ENCODE peak calls at places on chromosomes 4 and X, in nine cellular contexts. One of them, this sample, is unnamed.

GRCh38 chr4:87973283-87974169 is 2.0 kb upstream of the SPP1 start:
- DNase-seq in spleen: peak; percentile 66
- DNase-seq in fibroblast of lung: peak; percentile 95
- DNase-seq in upper lobe of right lung: no peak
- DNase-seq in kidney epithelial cell: peak; percentile 72
- DNase-seq in CD4-positive, alpha-beta T cell: no peak
- DNase-seq in fibroblast of the aortic adventitia: peak; percentile 77
- DNase-seq in suprapubic skin: no peak
- DNase-seq in endothelial cell of umbilical vein: peak; percentile 78
- DNase-seq in this sample: peak; percentile 43

GRCh38 chr4:104615926-104616325 is 121.2 kb upstream of the CXXC4 start:
- DNase-seq in fibroblast of the aortic adventitia: no peak
- DNase-seq in endothelial cell of umbilical vein: no peak
- DNase-seq in kidney epithelial cell: no peak
- DNase-seq in spleen: no peak
- DNase-seq in fibroblast of lung: no peak
- DNase-seq in upper lobe of right lung: no peak
- DNase-seq in CD4-positive, alpha-beta T cell: no peak
- DNase-seq in suprapubic skin: no peak
- DNase-seq in this sample: no peak

GRCh38 chr4:82893942-82894341 is 3.0 kb upstream of the SEC31A start:
- DNase-seq in kidney epithelial cell: no peak
- DNase-seq in endothelial cell of umbilical vein: no peak
- DNase-seq in upper lobe of right lung: no peak
- DNase-seq in fibroblast of the aortic adventitia: peak; percentile 39
- DNase-seq in CD4-positive, alpha-beta T cell: no peak
- DNase-seq in fibroblast of lung: no peak
- DNase-seq in spleen: no peak
- DNase-seq in suprapubic skin: no peak
- DNase-seq in this sample: no peak

GRCh38 chrX:9337056-9337455 is 127.8 kb upstream of the TBL1X start:
- DNase-seq in fibroblast of the aortic adventitia: peak; percentile 77
- DNase-seq in kidney epithelial cell: no peak
- DNase-seq in suprapubic skin: no peak
- DNase-seq in upper lobe of right lung: no peak
- DNase-seq in endothelial cell of umbilical vein: peak; percentile 19
- DNase-seq in fibroblast of lung: peak; percentile 62
- DNase-seq in spleen: no peak
- DNase-seq in CD4-positive, alpha-beta T cell: no peak
- DNase-seq in this sample: no peak

GRCh38 chrX:65034292-65034640 is 58.0 kb upstream of the ZC4H2 start:
- DNase-seq in kidney epithelial cell: no peak
- DNase-seq in fibroblast of the aortic adventitia: no peak
- DNase-seq in fibroblast of lung: no peak
- DNase-seq in endothelial cell of umbilical vein: no peak
- DNase-seq in CD4-positive, alpha-beta T cell: no peak
- DNase-seq in upper lobe of right lung: no peak
- DNase-seq in spleen: no peak
- DNase-seq in suprapubic skin: no peak
- DNase-seq in this sample: no peak

GRCh38 chr4:173168396-173169177 is at the start of gene GALNT7:
- DNase-seq in kidney epithelial cell: no peak
- DNase-seq in fibroblast of the aortic adventitia: peak; percentile 37
- DNase-seq in endothelial cell of umbilical vein: peak; percentile 61
- DNase-seq in CD4-positive, alpha-beta T cell: peak; percentile 46
- DNase-seq in suprapubic skin: peak; percentile 87
- DNase-seq in upper lobe of right lung: peak; percentile 89
- DNase-seq in spleen: peak; percentile 94
- DNase-seq in fibroblast of lung: peak; percentile 71
- DNase-seq in this sample: peak; percentile 86

GRCh38 chr4:25743971-25744370 is 88.3 kb downstream of the SLC34A2 start:
- DNase-seq in suprapubic skin: no peak
- DNase-seq in spleen: no peak
- DNase-seq in CD4-positive, alpha-beta T cell: no peak
- DNase-seq in fibroblast of lung: no peak
- DNase-seq in upper lobe of right lung: no peak
- DNase-seq in fibroblast of the aortic adventitia: peak; percentile 4
- DNase-seq in endothelial cell of umbilical vein: no peak
- DNase-seq in kidney epithelial cell: no peak
- DNase-seq in this sample: no peak

GRCh38 chrX:23373129-23373804 is 38.6 kb downstream of the PTCHD1 start:
- DNase-seq in endothelial cell of umbilical vein: no peak
- DNase-seq in kidney epithelial cell: peak; percentile 45
- DNase-seq in spleen: no peak
- DNase-seq in fibroblast of the aortic adventitia: peak; percentile 62
- DNase-seq in fibroblast of lung: peak; percentile 88
- DNase-seq in upper lobe of right lung: no peak
- DNase-seq in suprapubic skin: no peak
- DNase-seq in CD4-positive, alpha-beta T cell: no peak
- DNase-seq in this sample: no peak

GRCh38 chr4:71222661-71223060 is 116.2 kb upstream of the SLC4A4 start:
- DNase-seq in spleen: no peak
- DNase-seq in fibroblast of the aortic adventitia: no peak
- DNase-seq in endothelial cell of umbilical vein: no peak
- DNase-seq in CD4-positive, alpha-beta T cell: no peak
- DNase-seq in kidney epithelial cell: no peak
- DNase-seq in upper lobe of right lung: no peak
- DNase-seq in suprapubic skin: no peak
- DNase-seq in fibroblast of lung: peak; percentile 47
- DNase-seq in this sample: no peak

GRCh38 chr4:130808492-130808891 is 1712.5 kb downstream of the C4orf33 start:
- DNase-seq in suprapubic skin: no peak
- DNase-seq in fibroblast of the aortic adventitia: peak; percentile 5
- DNase-seq in kidney epithelial cell: no peak
- DNase-seq in CD4-positive, alpha-beta T cell: no peak
- DNase-seq in spleen: no peak
- DNase-seq in upper lobe of right lung: no peak
- DNase-seq in fibroblast of lung: peak; percentile 1
- DNase-seq in endothelial cell of umbilical vein: peak; percentile 41
- DNase-seq in this sample: no peak

GRCh38 chrX:38305971-38306370 is 21.3 kb downstream of the RPGR start:
- DNase-seq in CD4-positive, alpha-beta T cell: no peak
- DNase-seq in fibroblast of the aortic adventitia: no peak
- DNase-seq in suprapubic skin: no peak
- DNase-seq in endothelial cell of umbilical vein: peak; percentile 90
- DNase-seq in spleen: no peak
- DNase-seq in kidney epithelial cell: no peak
- DNase-seq in upper lobe of right lung: no peak
- DNase-seq in fibroblast of lung: no peak
- DNase-seq in this sample: no peak

GRCh38 chr4:140049024-140049923 is 104.7 kb downstream of the MAML3 start:
- DNase-seq in fibroblast of the aortic adventitia: peak; percentile 33
- DNase-seq in endothelial cell of umbilical vein: peak; percentile 85
- DNase-seq in kidney epithelial cell: no peak
- DNase-seq in CD4-positive, alpha-beta T cell: peak; percentile 29
- DNase-seq in upper lobe of right lung: peak; percentile 65
- DNase-seq in fibroblast of lung: peak; percentile 70
- DNase-seq in spleen: peak; percentile 80
- DNase-seq in suprapubic skin: no peak
- DNase-seq in this sample: peak; percentile 59

GRCh38 chr4:140047781-140048180 is 106.2 kb downstream of the MAML3 start:
- DNase-seq in spleen: no peak
- DNase-seq in fibroblast of lung: no peak
- DNase-seq in kidney epithelial cell: no peak
- DNase-seq in endothelial cell of umbilical vein: peak; percentile 69
- DNase-seq in fibroblast of the aortic adventitia: no peak
- DNase-seq in CD4-positive, alpha-beta T cell: no peak
- DNase-seq in suprapubic skin: no peak
- DNase-seq in upper lobe of right lung: no peak
- DNase-seq in this sample: no peak

GRCh38 chr4:140048419-140049022 is 105.5 kb downstream of the MAML3 start:
- DNase-seq in suprapubic skin: no peak
- DNase-seq in kidney epithelial cell: no peak
- DNase-seq in CD4-positive, alpha-beta T cell: no peak
- DNase-seq in spleen: no peak
- DNase-seq in fibroblast of lung: no peak
- DNase-seq in upper lobe of right lung: no peak
- DNase-seq in endothelial cell of umbilical vein: peak; percentile 50
- DNase-seq in fibroblast of the aortic adventitia: no peak
- DNase-seq in this sample: no peak

GRCh38 chr4:140052050-140052449 is 101.9 kb downstream of the MAML3 start:
- DNase-seq in kidney epithelial cell: no peak
- DNase-seq in spleen: no peak
- DNase-seq in fibroblast of the aortic adventitia: peak; percentile 57
- DNase-seq in fibroblast of lung: peak; percentile 39
- DNase-seq in suprapubic skin: no peak
- DNase-seq in upper lobe of right lung: peak; percentile 70
- DNase-seq in endothelial cell of umbilical vein: peak; percentile 70
- DNase-seq in CD4-positive, alpha-beta T cell: peak; percentile 27
- DNase-seq in this sample: peak; percentile 48

DNA sequence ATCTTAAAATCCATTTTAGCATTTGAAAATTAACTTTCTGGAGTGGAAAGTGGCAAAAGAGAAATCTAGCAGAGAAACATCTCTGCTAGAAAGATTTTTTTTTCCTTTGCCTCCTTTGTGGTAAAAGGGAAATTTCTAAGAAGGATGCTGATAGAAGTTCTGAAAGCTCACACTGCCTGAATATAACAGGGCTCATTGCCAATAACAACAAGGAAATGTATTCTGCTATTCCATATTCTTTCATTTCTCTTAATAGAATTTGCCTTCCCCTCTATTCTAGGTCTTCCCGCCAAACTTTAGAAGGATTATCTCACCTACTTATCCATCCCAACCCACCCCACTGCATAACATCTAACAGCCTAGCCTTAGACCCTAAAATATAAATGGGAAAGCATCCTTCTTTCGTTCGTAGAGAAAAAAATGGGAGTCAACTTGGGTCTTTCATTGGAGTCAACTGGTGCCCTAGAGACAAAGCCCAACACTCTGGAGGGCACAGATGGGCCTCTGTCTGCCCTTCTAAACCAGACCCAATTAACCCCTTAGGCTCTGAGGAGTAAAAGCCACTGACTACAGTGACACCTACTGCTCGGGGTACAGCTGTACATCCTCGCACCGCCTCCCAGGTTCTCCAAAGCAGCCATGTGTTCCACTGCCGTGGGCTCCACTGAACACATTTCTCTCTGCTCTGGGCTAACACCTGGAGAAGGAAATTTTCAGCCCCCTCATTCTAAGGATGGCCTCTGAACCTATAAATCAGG is 103.9 kb downstream of the MAML3 start:
- DNase-seq in spleen: no peak
- DNase-seq in CD4-positive, alpha-beta T cell: no peak
- DNase-seq in fibroblast of the aortic adventitia: peak; percentile 54
- DNase-seq in suprapubic skin: no peak
- DNase-seq in endothelial cell of umbilical vein: peak; percentile 82
- DNase-seq in fibroblast of lung: peak; percentile 51
- DNase-seq in upper lobe of right lung: no peak
- DNase-seq in kidney epithelial cell: no peak
- DNase-seq in this sample: no peak
- TF ChIP-seq CTCF in spleen: no peak
- TF ChIP-seq CTCF in CD4-positive, alpha-beta T cell: no peak
- TF ChIP-seq CTCF in fibroblast of the aortic adventitia: peak; percentile 36
- TF ChIP-seq CTCF in suprapubic skin: peak; percentile 6
- TF ChIP-seq CTCF in endothelial cell of umbilical vein: peak; percentile 38
- TF ChIP-seq CTCF in fibroblast of lung: peak; percentile 21
- TF ChIP-seq CTCF in upper lobe of right lung: no peak
- TF ChIP-seq CTCF in kidney epithelial cell: peak; percentile 26
- TF ChIP-seq CTCF in this sample: no peak

DNA sequence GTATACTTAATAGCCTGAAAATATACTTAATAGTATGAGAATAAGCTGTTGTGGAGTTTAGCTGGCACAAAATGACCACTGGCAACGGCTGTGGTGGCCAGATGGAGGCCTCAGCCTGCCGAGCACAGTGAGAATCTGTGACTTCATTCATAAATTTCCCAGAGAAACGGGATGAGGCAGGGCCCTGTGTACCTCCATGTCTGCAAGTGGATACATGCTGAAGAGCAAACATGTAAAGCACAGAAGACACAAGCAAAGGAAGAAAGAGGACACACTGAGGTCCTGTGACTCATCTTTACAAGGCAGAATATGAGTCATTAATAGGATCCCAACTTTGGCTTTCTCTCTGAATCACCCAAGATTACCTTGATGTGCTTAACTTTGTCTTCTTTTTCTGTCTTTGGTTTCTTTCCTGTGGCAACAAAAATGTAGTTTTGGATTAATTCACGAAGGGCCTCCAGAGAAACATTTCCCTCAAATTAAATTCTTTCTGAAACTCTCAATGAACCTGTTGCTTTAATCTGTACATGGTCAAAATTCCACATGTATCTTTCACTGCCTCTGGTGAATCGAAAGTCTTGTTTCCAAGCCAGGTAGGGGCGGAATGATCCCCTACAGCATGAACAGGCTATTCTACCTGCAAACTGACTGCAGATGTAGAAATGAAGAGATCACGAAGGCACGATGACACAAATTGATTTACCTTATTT is 56.4 kb downstream of the IRF2 start:
- DNase-seq in CD4-positive, alpha-beta T cell: no peak
- DNase-seq in upper lobe of right lung: no peak
- DNase-seq in fibroblast of the aortic adventitia: peak; percentile 72
- DNase-seq in suprapubic skin: no peak
- DNase-seq in spleen: no peak
- DNase-seq in fibroblast of lung: peak; percentile 88
- DNase-seq in kidney epithelial cell: peak; percentile 61
- DNase-seq in endothelial cell of umbilical vein: peak; percentile 30
- DNase-seq in this sample: no peak
- TF ChIP-seq CTCF in CD4-positive, alpha-beta T cell: no peak
- TF ChIP-seq CTCF in upper lobe of right lung: no peak
- TF ChIP-seq CTCF in fibroblast of the aortic adventitia: peak; percentile 14
- TF ChIP-seq CTCF in suprapubic skin: no peak
- TF ChIP-seq CTCF in spleen: no peak
- TF ChIP-seq CTCF in fibroblast of lung: no peak
- TF ChIP-seq CTCF in kidney epithelial cell: no peak
- TF ChIP-seq CTCF in endothelial cell of umbilical vein: no peak
- TF ChIP-seq CTCF in this sample: no peak

GRCh38 chrX:154374361-154375155 is at the start of gene FLNA:
- DNase-seq in CD4-positive, alpha-beta T cell: no peak
- DNase-seq in upper lobe of right lung: no peak
- DNase-seq in kidney epithelial cell: no peak
- DNase-seq in fibroblast of the aortic adventitia: no peak
- DNase-seq in fibroblast of lung: peak; percentile 49
- DNase-seq in spleen: peak; percentile 86
- DNase-seq in endothelial cell of umbilical vein: no peak
- DNase-seq in suprapubic skin: no peak
- DNase-seq in this sample: no peak
- TF ChIP-seq CTCF in CD4-positive, alpha-beta T cell: no peak
- TF ChIP-seq CTCF in upper lobe of right lung: no peak
- TF ChIP-seq CTCF in kidney epithelial cell: no peak
- TF ChIP-seq CTCF in fibroblast of the aortic adventitia: no peak
- TF ChIP-seq CTCF in fibroblast of lung: no peak
- TF ChIP-seq CTCF in spleen: no peak
- TF ChIP-seq CTCF in endothelial cell of umbilical vein: no peak
- TF ChIP-seq CTCF in suprapubic skin: no peak
- TF ChIP-seq CTCF in this sample: no peak

DNA sequence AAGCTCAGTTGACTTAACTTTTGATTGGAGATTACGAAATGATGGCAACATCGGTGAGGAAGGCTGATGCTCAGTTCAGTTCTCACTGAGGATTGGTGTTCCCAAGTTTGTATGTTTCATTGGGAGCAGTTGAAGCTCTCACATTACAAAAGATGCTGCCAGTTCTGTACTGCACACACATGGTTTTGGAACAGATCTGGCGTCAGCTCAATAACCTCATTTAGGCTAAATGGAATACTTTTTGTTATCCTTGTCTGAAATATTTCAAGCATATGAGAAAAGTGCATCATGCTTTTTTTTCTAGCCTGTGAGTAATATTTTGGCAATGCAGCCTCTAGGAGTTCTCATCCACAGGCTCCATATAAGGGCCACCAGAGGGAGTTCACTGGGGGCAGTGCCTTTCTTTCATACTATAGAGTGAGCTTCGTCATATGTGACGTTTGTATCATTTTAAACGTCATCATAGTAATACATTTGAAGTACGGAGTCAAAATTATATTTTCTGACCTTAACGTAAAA is 4.1 kb downstream of the ENPEP start:
- DNase-seq in kidney epithelial cell: no peak
- DNase-seq in CD4-positive, alpha-beta T cell: no peak
- DNase-seq in fibroblast of lung: peak; percentile 95
- DNase-seq in spleen: no peak
- DNase-seq in endothelial cell of umbilical vein: no peak
- DNase-seq in fibroblast of the aortic adventitia: peak; percentile 99
- DNase-seq in suprapubic skin: no peak
- DNase-seq in upper lobe of right lung: no peak
- DNase-seq in this sample: no peak
- TF ChIP-seq CTCF in kidney epithelial cell: peak; percentile 27
- TF ChIP-seq CTCF in CD4-positive, alpha-beta T cell: no peak
- TF ChIP-seq CTCF in fibroblast of lung: peak; percentile 31
- TF ChIP-seq CTCF in spleen: no peak
- TF ChIP-seq CTCF in endothelial cell of umbilical vein: no peak
- TF ChIP-seq CTCF in fibroblast of the aortic adventitia: peak; percentile 75
- TF ChIP-seq CTCF in suprapubic skin: no peak
- TF ChIP-seq CTCF in upper lobe of right lung: no peak
- TF ChIP-seq CTCF in this sample: no peak

This sample was measured in pancreas.